ENCODE peak calls at places on chromosomes 5 and 9, in five cellular contexts. P, A, T, Q and L are unnamed samples.

GRCh38 chr5:74166064-74166463 is 474.5 kb downstream of the ENC1 start:
- DNase-seq in Q (no peak), T (no peak), A (no peak), P (no peak), L (no peak)

GRCh38 chr9:108468364-108468763 is 387.4 kb downstream of the ACTL7B start:
- DNase-seq in P (no peak), A (no peak), T (no peak), Q (peak; percentile 77), L (peak; percentile 30)

GRCh38 chr5:140346348-140347221 is at the start of gene HBEGF:
- DNase-seq in T (peak; percentile 20), P (peak; percentile 94), A (peak; percentile 72), Q (peak; percentile 76), L (peak; percentile 92)

GRCh38 chr5:154118832-154119442 is 71.6 kb upstream of the GALNT10 start:
- DNase-seq in P (no peak), A (no peak), Q (no peak), T (no peak), L (peak; percentile 50)

GRCh38 chr5:151327585-151327984 is 19.8 kb downstream of the SLC36A2 start:
- DNase-seq in A (no peak), Q (no peak), P (no peak), T (no peak), L (no peak)

GRCh38 chr9:84755375-84755774 is 85.8 kb downstream of the NTRK2 start:
- DNase-seq in A (no peak), P (no peak), Q (no peak), T (no peak), L (no peak)

GRCh38 chr5:138974227-138975063 is 99.3 kb upstream of the LRRTM2 start:
- DNase-seq in Q (no peak), T (no peak), A (no peak), P (no peak), L (no peak)

GRCh38 chr9:80995759-80996158 is 693.6 kb downstream of the TLE1 start:
- DNase-seq in A (no peak), T (no peak), Q (peak; percentile 2), P (no peak), L (no peak)

GRCh38 chr9:130328349-130328801 is 62.8 kb downstream of the HMCN2 start:
- DNase-seq in P (no peak), A (peak; percentile 61), Q (peak; percentile 45), T (no peak), L (no peak)

DNA sequence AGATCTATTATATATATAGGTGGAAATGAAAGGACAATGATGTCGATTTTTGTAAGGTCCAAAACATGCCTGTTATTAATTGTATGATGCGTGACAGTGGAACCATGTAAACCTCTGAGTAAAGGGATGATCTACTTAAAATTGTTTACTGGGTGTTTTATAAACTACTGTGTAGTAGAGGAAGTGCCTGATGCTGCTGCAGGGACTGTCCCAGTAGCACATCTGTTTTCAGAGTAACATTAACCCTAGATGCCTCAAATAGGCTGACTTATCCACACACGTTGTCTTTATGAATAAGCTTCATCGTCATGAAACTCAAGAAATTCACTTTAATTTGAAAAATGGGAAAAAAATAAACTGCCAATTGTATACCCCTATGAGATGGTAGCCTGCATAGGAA is 1.7 kb downstream of the CAMK4 start:
- DNase-seq in Q (no peak), T (no peak), P (no peak), A (no peak), L (no peak)
- H3K4me1 ChIP-seq in Q (peaks cover 10% of the 10 kb centered on the region), T (peaks cover 40% of the 10 kb centered on the region), P (no peaks in the 10 kb centered on the region), A (no peaks in the 10 kb centered on the region), L (no peaks in the 10 kb centered on the region)

DNA sequence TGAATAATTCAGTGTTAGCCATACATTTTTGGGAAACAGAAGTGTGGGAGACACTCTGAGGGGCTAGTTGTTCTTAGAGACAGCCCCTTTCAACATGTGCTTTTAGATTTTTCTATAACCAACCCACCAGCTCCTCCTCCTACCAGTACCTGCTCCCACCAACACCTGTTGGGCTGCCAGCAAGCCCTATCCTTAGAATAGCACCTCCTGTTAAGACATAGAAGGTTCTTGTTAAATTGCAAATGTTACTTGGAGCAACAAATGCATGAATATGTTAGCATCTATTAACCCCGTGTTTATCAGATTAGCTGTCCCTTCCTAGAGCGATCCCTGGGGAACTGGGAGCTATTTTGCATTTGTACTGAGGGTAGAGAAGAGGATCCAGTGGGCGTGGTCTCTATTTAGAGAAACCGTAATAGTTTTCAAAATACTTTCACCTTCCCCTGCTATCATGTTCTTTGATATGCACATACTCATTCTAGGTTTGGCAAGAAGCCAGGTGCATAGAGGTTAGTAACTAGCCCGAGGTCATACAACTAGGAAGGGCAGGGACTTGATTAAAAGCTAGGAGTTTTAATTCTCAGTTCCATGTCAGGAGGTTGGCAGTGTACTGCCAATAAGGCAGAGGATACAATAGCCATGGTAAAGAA is 334.4 kb downstream of the KCTD16 start:
- DNase-seq in Q (no peak), T (no peak), P (no peak), A (no peak), L (no peak)
- H3K4me1 ChIP-seq in Q (no peaks in the 10 kb centered on the region), T (no peaks in the 10 kb centered on the region), P (no peaks in the 10 kb centered on the region), A (no peaks in the 10 kb centered on the region), L (no peaks in the 10 kb centered on the region)

GRCh38 chr9:77585335-77585786 is 62.8 kb downstream of the GNA14 start:
- DNase-seq in Q (no peak), P (no peak), T (no peak), A (no peak), L (peak; percentile 44)

GRCh38 chr9:77588319-77588937 is 59.7 kb downstream of the GNA14 start:
- DNase-seq in P (no peak), T (no peak), A (no peak), Q (peak; percentile 32), L (peak; percentile 89)

GRCh38 chr9:77587036-77587435 is 61.1 kb downstream of the GNA14 start:
- DNase-seq in T (no peak), A (no peak), Q (no peak), P (no peak), L (no peak)

GRCh38 chr9:77587851-77588250 is 60.3 kb downstream of the GNA14 start:
- DNase-seq in P (no peak), Q (no peak), T (no peak), A (no peak), L (no peak)

DNA sequence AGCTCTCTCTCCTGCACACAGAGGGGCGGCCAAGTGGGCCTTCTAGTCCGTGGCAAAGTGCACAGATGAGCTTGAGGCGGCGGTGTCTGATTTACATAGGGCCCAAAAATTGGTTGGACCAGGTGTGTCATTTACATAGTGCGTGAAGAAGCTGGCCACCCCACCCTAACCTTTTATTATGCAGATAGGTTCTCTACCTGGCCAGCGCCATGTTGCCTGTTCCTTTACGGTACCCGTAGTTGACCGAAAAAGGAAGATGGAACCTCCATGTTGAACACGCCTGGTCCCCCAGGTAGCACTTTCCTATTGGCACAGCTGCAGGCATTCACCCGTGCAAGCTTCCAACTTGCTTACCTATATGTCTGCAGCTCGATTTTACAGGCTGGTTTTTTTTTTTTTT is 61.5 kb downstream of the GNA14 start:
- DNase-seq in T (no peak), P (no peak), Q (no peak), A (no peak), L (no peak)
- H3K4me1 ChIP-seq in T (peaks cover 3% of the 10 kb centered on the region), P (no peaks in the 10 kb centered on the region), Q (peaks cover 17% of the 10 kb centered on the region), A (no peaks in the 10 kb centered on the region), L (peaks cover 46% of the 10 kb centered on the region)

GRCh38 chr9:37944671-37945481 is 40.9 kb upstream of the SLC25A51 start:
- DNase-seq in Q (peak; percentile 86), A (no peak), T (no peak), P (no peak), L (peak; percentile 87)

GRCh38 chr9:37944266-37944650 is 40.3 kb upstream of the SLC25A51 start:
- DNase-seq in Q (no peak), P (no peak), A (no peak), T (no peak), L (no peak)

GRCh38 chr9:37942616-37943328 is 38.8 kb upstream of the SLC25A51 start:
- DNase-seq in P (no peak), T (no peak), A (no peak), Q (no peak), L (peak; percentile 23)

GRCh38 chr9:37941253-37941652 is 37.3 kb upstream of the SLC25A51 start:
- DNase-seq in T (no peak), A (no peak), P (no peak), Q (no peak), L (no peak)

GRCh38 chr9:37943329-37944265 is 39.7 kb upstream of the SLC25A51 start:
- DNase-seq in P (no peak), A (no peak), T (no peak), Q (peak; percentile 70), L (peak; percentile 90)
- H3K4me1 ChIP-seq in P (peaks cover 7% of the 10 kb centered on the region), A (peaks cover 19% of the 10 kb centered on the region), T (no peaks in the 10 kb centered on the region), Q (peaks cover 75% of the 10 kb centered on the region), L (peaks cover 66% of the 10 kb centered on the region)

DNA sequence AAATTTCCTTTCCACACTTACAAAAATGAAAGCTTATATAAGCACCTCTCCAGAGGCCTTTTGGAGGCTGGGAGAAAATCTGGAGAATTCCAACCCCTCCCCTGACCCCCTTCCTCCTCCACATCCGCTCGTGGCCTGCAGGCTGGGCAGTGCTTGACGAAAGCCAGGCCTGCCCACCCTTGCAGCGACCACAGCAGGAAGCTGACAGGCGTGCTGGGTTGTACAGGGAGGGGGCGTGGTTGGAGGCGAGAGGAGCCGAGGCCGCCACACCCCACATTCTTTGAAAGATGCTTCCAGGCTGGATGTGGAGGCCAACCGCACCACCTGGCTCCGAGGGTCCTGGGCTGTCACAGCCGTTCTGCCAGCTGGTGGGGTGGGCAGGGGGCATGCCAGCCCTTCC is 47.8 kb upstream of the IER5L start:
- DNase-seq in P (no peak), A (peak; percentile 42), Q (no peak), T (peak; percentile 12), L (peak; percentile 68)
- H3K4me1 ChIP-seq in P (no peaks in the 10 kb centered on the region), A (peaks cover 5% of the 10 kb centered on the region), Q (peaks cover 16% of the 10 kb centered on the region), T (peaks cover 9% of the 10 kb centered on the region), L (peaks cover 31% of the 10 kb centered on the region)

GRCh38 chr5:169152453-169152852 is 148.5 kb downstream of the SLIT3 start:
- DNase-seq in Q (no peak), T (no peak), A (no peak), P (no peak), L (no peak)

GRCh38 chr5:169149317-169149716 is 151.6 kb downstream of the SLIT3 start:
- DNase-seq in T (no peak), P (no peak), A (no peak), Q (no peak), L (no peak)

GRCh38 chr5:169151051-169151805 is 149.7 kb downstream of the SLIT3 start:
- DNase-seq in T (no peak), A (no peak), Q (no peak), P (no peak), L (no peak)

GRCh38 chr5:169148066-169148740 is 152.7 kb downstream of the SLIT3 start:
- DNase-seq in P (no peak), A (no peak), Q (no peak), T (no peak), L (no peak)

DNA sequence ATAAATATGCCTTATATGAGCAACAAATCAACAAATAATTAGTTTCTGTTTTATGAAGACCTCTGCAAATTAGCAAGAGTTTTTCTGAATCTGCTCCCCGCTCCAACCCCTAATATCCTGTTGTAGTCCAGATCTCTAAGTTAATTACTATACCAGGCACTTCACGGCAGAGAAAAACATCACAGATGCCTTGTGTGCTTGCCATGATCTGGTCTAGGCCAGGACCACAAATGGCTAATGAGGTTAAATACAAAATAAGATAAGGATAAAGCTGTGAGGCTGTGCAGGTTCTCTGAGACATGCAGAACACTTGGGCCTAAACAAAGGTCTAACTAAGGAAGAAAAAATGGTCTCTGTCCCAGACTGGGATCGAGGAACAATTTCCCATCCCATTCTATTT is 150.8 kb downstream of the SLIT3 start:
- DNase-seq in Q (no peak), P (no peak), T (no peak), A (no peak), L (no peak)
- H3K4me1 ChIP-seq in Q (peaks cover 31% of the 10 kb centered on the region), P (no peaks in the 10 kb centered on the region), T (no peaks in the 10 kb centered on the region), A (no peaks in the 10 kb centered on the region), L (no peaks in the 10 kb centered on the region)